ENCODE peak calls at places on chromosome 13, in four cellular contexts. E is GM12878, U is endothelial cell of umbilical vein, X is K562. B is an unnamed sample.

GRCh38 chr13:55302568-55302967 is 1838.2 kb upstream of the PRR20A start:
- DNase-seq in X (no peak), E (no peak), U (no peak), B (no peak)

GRCh38 chr13:73870970-73871935 is 263.0 kb downstream of the KLF12 start:
- DNase-seq in X (no peak), E (no peak), U (peak; percentile 22), B (peak; percentile 96)

GRCh38 chr13:91701975-91702374 is 303.6 kb downstream of the GPC5 start:
- DNase-seq in X (no peak), E (no peak), U (no peak), B (no peak)

GRCh38 chr13:45092668-45093067 is 27.6 kb upstream of the GTF2F2 start:
- DNase-seq in U (no peak), X (no peak), E (no peak), B (no peak)

GRCh38 chr13:27970382-27971235 is 1.5 kb upstream of the CDX2 start:
- DNase-seq in X (no peak), E (no peak), U (no peak), B (no peak)

GRCh38 chr13:24254151-24254810 is 55.1 kb upstream of the C1QTNF9 start:
- DNase-seq in U (no peak), E (no peak), X (no peak), B (no peak)

GRCh38 chr13:40522234-40522633 is 144.2 kb downstream of the FOXO1 start:
- DNase-seq in X (no peak), E (no peak), U (no peak), B (no peak)

GRCh38 chr13:20142927-20143480 is 17.8 kb downstream of the GJA3 start:
- DNase-seq in X (no peak), E (no peak), U (no peak), B (no peak)

GRCh38 chr13:55783841-55784240 is 1356.9 kb upstream of the PRR20A start:
- DNase-seq in X (no peak), E (no peak), U (no peak), B (no peak)

GRCh38 chr13:28636677-28637317 is 22.1 kb upstream of the POMP start:
- DNase-seq in X (peak; percentile 43), U (peak; percentile 85), E (peak; percentile 68), B (peak; percentile 89)

DNA sequence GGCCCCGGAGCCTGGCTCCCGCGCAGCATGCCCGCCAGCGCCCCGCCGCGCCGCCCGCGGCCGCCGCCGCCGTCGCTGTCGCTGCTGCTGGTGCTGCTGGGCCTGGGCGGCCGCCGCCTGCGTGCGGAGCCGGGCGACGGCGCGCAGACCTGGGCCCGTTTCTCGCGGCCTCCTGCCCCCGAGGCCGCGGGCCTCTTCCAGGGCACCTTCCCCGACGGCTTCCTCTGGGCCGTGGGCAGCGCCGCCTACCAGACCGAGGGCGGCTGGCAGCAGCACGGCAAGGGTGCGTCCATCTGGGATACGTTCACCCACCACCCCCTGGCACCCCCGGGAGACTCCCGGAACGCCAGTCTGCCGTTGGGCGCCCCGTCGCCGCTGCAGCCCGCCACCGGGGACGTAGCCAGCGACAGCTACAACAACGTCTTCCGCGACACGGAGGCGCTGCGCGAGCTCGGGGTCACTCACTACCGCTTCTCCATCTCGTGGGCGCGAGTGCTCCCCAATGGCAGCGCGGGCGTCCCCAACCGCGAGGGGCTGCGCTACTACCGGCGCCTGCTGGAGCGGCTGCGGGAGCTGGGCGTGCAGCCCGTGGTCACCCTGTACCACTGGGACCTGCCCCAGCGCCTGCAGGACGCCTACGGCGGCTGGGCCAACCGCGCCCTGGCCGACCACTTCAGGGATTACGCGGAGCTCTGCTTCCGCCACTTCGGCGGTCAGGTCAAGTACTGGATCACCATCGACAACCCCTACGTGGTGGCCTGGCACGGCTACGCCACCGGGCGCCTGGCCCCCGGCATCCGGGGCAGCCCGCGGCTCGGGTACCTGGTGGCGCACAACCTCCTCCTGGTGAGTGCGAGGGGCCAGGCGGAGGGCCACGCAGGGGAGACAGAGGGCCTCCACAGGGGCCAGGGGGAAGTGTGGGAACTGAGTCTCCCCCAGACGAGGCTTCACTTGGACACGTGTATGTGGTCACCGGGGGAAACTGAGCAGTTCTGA is at the start of gene KL:
- DNase-seq in E (no peak), X (no peak), U (no peak), B (no peak)
- H3K9ac ChIP-seq in E (peak within 1 kb of the TSS; percentile 33), X (no peak within 1 kb of the TSS), U (no peak within 1 kb of the TSS), B (no peak within 1 kb of the TSS)

GRCh38 chr13:92963029-92963428 is 263.6 kb upstream of the GPC6 start:
- DNase-seq in U (no peak), X (no peak), E (no peak), B (peak; percentile 20)
- TF ChIP-seq FOS in U (no peak), X (no peak), E (no peak), B (no peak)

DNA sequence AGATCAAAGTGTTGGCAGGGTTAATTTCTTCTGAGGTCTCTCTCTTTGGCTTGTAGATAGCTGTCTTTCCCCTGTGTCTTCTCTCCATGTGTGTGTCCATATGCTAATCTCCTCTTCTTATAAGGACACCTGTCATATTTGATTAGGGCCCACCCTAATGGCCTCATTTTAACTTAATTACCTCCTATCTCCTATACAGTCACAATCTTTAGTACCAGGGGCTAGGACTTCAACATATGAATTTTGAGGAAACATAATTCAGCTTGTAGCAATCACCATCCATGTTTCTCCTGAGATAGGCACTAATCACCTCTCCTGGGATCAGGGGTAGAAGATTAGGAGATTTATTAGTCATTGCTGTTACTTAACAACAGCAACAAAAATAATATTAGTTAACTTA is 196.1 kb upstream of the RXFP2 start:
- DNase-seq in X (no peak), E (no peak), U (no peak), B (no peak)
- H3K9ac ChIP-seq in X (no peak overlapping the region), E (no peak overlapping the region), U (no peak overlapping the region), B (no peak overlapping the region)

DNA sequence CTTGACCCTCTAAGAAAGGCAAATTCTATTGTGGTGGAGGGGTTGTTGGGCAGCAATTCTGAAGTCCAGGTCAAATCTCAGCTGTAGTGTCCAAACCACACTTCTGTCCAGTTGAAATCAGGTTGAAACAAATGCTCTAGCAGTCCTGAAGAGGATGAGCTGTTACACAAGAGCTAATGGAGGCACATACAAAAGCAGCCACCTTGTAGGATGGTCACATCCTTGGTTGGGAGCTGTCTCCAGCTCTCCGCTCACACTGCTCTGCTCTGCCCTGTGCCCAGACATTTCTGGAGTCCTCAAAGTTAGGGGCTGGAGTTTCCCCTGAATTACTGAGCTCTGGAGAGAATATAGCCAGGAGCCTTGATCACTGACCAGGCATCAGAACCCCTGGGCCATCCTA is 47.2 kb downstream of the GPR12 start:
- DNase-seq in U (no peak), X (no peak), E (no peak), B (no peak)
- TF ChIP-seq FOS in U (no peak), X (no peak), E (no peak), B (no peak)

GRCh38 chr13:114285166-114285808 is 3.9 kb downstream of the UPF3A start:
- DNase-seq in U (no peak), E (no peak), X (no peak), B (peak; percentile 17)
- H3K9ac ChIP-seq in U (no peak overlapping the region), E (no peak overlapping the region), X (no peak overlapping the region), B (no peak overlapping the region)

GRCh38 chr13:110342474-110342873 is 35.4 kb downstream of the COL4A2 start:
- DNase-seq in E (no peak), X (no peak), U (no peak), B (no peak)

GRCh38 chr13:110339975-110340550 is 33.0 kb downstream of the COL4A2 start:
- DNase-seq in X (no peak), U (no peak), E (no peak), B (no peak)

GRCh38 chr13:110340812-110341444 is 33.8 kb downstream of the COL4A2 start:
- DNase-seq in U (peak; percentile 80), X (no peak), E (no peak), B (peak; percentile 93)

GRCh38 chr13:110343241-110343865 is 36.3 kb downstream of the COL4A2 start:
- DNase-seq in E (no peak), X (no peak), U (no peak), B (no peak)

DNA sequence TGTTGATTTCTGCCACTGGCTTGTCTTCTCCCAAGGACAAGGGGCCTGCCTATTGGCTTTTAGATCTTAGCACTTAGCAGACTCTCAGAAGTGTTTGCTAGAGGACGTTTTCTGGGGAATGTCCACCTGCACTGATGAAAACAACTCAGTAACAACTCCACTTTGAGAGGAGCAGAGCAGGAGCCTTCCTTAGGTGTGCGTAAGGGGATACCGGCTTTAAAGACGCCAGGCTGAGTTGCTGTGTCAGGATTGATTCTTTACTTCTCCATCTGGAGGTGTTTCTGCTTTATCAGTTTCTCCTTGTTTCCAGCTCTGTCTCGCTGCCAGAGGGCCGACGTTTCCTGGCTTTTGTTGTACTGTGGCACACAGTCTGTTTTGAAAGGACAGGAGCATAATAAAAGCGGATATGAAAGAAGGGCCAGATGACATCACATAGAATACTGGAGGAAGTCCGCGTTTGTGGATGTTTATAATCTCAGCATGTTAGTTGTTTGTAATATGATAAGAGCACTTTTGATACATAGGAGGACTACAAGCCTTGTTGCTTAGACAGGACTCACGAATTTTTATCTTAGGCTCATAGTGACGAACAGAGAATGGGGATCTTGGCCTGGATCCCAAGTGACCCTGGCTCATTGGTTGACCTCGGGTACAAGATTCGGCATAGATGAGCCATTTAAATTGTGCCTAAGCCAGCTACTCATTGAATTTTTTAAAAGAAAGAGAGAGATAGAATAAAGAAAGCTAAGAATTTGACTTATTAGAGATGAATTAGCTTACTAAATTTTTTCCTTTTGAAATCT is 34.6 kb downstream of the COL4A2 start:
- DNase-seq in E (no peak), X (no peak), U (peak; percentile 95), B (peak; percentile 92)
- TF ChIP-seq FOS in E (no peak), X (no peak), U (peak; percentile 34), B (peak; percentile 1)

DNA sequence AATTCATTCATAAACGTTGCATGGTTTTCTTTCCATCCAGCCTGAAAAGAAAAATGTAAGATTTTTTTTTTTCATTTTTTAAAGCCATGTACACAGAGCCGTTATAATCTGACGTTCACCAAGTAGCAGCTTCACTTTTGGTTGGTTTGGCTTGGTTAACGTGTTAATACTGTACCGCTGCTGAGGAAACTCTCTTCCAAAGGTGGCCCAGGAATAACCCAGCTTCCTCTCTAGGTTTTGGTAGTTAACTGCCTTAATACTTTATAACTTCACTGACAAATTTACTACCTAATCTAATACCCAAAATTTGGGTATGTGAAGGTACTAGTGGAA is 1.7 kb downstream of the INTS6 start:
- DNase-seq in X (no peak), U (no peak), E (no peak), B (no peak)
- H3K9ac ChIP-seq in X (peak overlapping the region; percentile 90), U (peak overlapping the region; percentile 81), E (peak overlapping the region; percentile 92), B (peak overlapping the region; percentile 77)

GRCh38 chr13:97367427-97367826 is 66.5 kb upstream of the RAP2A start:
- DNase-seq in X (no peak), U (no peak), E (no peak), B (peak; percentile 78)

GRCh38 chr13:97366172-97366688 is 67.7 kb upstream of the RAP2A start:
- DNase-seq in X (no peak), U (peak; percentile 17), E (no peak), B (no peak)

GRCh38 chr13:97364827-97365226 is 69.1 kb upstream of the RAP2A start:
- DNase-seq in E (no peak), X (no peak), U (no peak), B (no peak)

GRCh38 chr13:97369269-97369893 is 64.6 kb upstream of the RAP2A start:
- DNase-seq in U (peak; percentile 32), E (no peak), X (no peak), B (no peak)

GRCh38 chr13:97367016-97367415 is 67.0 kb upstream of the RAP2A start:
- DNase-seq in U (no peak), X (no peak), E (no peak), B (peak; percentile 65)
- TF ChIP-seq FOS in U (no peak), X (no peak), E (no peak), B (no peak)